ENCODE peak calls at places on chromosomes 13 and 19, in five cellular contexts. N is Peyer's patch, H is heart left ventricle, P is mesendoderm, R is suprapubic skin. L is an unnamed sample.

GRCh38 chr19:14731200-14731599 is 41.4 kb downstream of the ZNF333 start:
- DNase-seq in N (no peak), H (no peak), P (no peak), R (no peak), L (no peak)

GRCh38 chr19:11949201-11949600 is 15.6 kb upstream of the ZNF763 start:
- DNase-seq in N (no peak), H (no peak), P (peak; percentile 48), R (no peak), L (no peak)

GRCh38 chr19:17358395-17358794 is 18.7 kb downstream of the PLVAP start:
- DNase-seq in N (no peak), H (no peak), P (no peak), R (no peak), L (no peak)

GRCh38 chr13:80345771-80346510 is 5.0 kb upstream of the SPRY2 start:
- DNase-seq in N (no peak), H (no peak), P (no peak), R (no peak), L (no peak)

GRCh38 chr19:47305309-47305751 is 4.3 kb upstream of the C5AR1 start:
- DNase-seq in N (peak; percentile 47), H (peak; percentile 34), P (peak; percentile 78), R (peak; percentile 91), L (peak; percentile 57)

GRCh38 chr19:19115954-19116353 is 22.3 kb downstream of the TMEM161A start:
- DNase-seq in N (peak; percentile 29), H (no peak), P (peak; percentile 75), R (no peak), L (peak; percentile 50)

GRCh38 chr19:32224371-32225244 is 120.8 kb upstream of the ZNF507 start:
- DNase-seq in N (no peak), H (peak; percentile 50), P (peak; percentile 49), R (no peak), L (peak; percentile 39)

GRCh38 chr13:22120646-22121045 is 449.8 kb downstream of the FGF9 start:
- DNase-seq in N (no peak), H (no peak), P (no peak), R (no peak), L (no peak)

GRCh38 chr13:111346281-111346680 is 25.8 kb downstream of the TEX29 start:
- DNase-seq in N (no peak), H (no peak), P (no peak), R (no peak), L (no peak)

GRCh38 chr19:6498294-6499036 is 3.6 kb downstream of the TUBB4A start:
- DNase-seq in N (no peak), H (no peak), P (no peak), R (no peak), L (no peak)

GRCh38 chr13:75908137-75908536 is 272.0 kb downstream of the LMO7 start:
- DNase-seq in N (no peak), H (peak; percentile 23), P (no peak), R (no peak), L (no peak)

GRCh38 chr13:109844396-109844795 is 58.0 kb upstream of the IRS2 start:
- DNase-seq in N (no peak), H (no peak), P (no peak), R (no peak), L (peak; percentile 22)

GRCh38 chr19:8028951-8029491 is 23.5 kb upstream of the CCL25 start:
- DNase-seq in N (no peak), H (peak; percentile 20), P (peak; percentile 79), R (no peak), L (peak; percentile 74)

GRCh38 chr19:41565384-41565730 is 10.6 kb upstream of the CEACAM21 start:
- DNase-seq in N (no peak), H (no peak), P (peak; percentile 44), R (no peak), L (no peak)

GRCh38 chr13:113506871-113507388 is 16.4 kb upstream of the DCUN1D2 start:
- DNase-seq in N (no peak), H (no peak), P (no peak), R (no peak), L (no peak)

GRCh38 chr19:47157455-47158321 is 27.1 kb downstream of the SAE1 start:
- DNase-seq in N (peak; percentile 77), H (peak; percentile 70), P (peak; percentile 97), R (peak; percentile 68), L (peak; percentile 60)

GRCh38 chr13:66556306-66556705 is 673.8 kb downstream of the PCDH9 start:
- DNase-seq in N (no peak), H (no peak), P (no peak), R (no peak), L (no peak)

GRCh38 chr13:44815507-44816074 is 173.7 kb downstream of the NUFIP1 start:
- DNase-seq in N (no peak), H (no peak), P (peak; percentile 96), R (no peak), L (peak; percentile 40)

GRCh38 chr13:70856706-70857105 is 748.5 kb upstream of the KLHL1 start:
- DNase-seq in N (no peak), H (no peak), P (no peak), R (no peak), L (peak; percentile 59)

GRCh38 chr13:23621316-23621645 is 51.1 kb downstream of the TNFRSF19 start:
- DNase-seq in N (no peak), H (no peak), P (peak; percentile 92), R (no peak), L (no peak)

GRCh38 chr13:23254506-23254905 is 73.7 kb downstream of the SGCG start:
- DNase-seq in N (no peak), H (no peak), P (no peak), R (no peak), L (no peak)

GRCh38 chr19:51807111-51807701 is 12.2 kb downstream of the FPR3 start:
- DNase-seq in N (no peak), H (peak; percentile 19), P (peak; percentile 98), R (no peak), L (no peak)

GRCh38 chr13:74301200-74302063 is 167.2 kb upstream of the KLF12 start:
- DNase-seq in N (no peak), H (no peak), P (peak; percentile 18), R (no peak), L (no peak)

GRCh38 chr19:58570770-58571574 is 2.2 kb downstream of the MZF1 start:
- DNase-seq in N (peak; percentile 9), H (peak; percentile 8), P (no peak), R (peak; percentile 65), L (no peak)
- H3K27ac ChIP-seq in N (no peak overlapping the region), H (no peak overlapping the region), P (no peak overlapping the region), R (no peak overlapping the region), L (no peak overlapping the region)

GRCh38 chr13:98189841-98190505 is 12.9 kb upstream of the RNF113B start:
- DNase-seq in N (no peak), H (peak; percentile 50), P (no peak), R (no peak), L (no peak)

GRCh38 chr13:98190889-98191444 is 13.9 kb upstream of the RNF113B start:
- DNase-seq in N (no peak), H (no peak), P (no peak), R (no peak), L (no peak)

GRCh38 chr13:98187155-98187726 is 10.2 kb upstream of the RNF113B start:
- DNase-seq in N (no peak), H (no peak), P (no peak), R (no peak), L (no peak)

GRCh38 chr13:98187862-98188261 is 10.8 kb upstream of the RNF113B start:
- DNase-seq in N (no peak), H (no peak), P (no peak), R (no peak), L (no peak)

DNA sequence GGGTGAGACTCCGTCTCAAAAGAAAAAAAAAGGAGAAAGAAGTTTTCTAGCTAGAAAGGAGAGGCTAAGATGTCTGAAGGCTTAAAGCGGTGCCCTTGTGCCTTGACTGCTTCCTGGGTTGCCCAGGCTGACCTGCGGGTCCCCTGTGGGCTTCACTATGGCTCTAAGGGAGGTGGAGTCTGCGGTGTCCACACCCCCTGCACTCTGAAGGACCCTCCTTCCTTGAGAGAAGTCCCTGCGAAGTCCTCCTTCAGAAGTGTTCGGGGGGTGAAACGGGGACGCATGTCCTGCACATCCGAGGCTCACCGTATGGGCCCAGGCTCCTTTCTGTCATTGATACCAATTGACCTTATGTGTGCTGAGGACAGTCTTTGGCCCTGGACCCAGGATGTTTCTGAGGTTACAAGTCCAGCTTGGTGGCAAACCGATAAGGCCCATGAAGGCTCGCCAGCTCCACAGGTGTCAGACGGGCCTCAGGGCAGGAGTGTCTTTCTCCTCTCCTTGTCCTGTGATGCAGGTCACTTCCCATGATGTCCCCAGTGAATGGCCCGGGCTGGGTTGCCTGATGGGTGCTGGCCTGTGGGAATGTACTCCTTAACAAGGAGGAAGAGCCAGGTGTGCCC is 11.6 kb upstream of the RNF113B start:
- DNase-seq in N (no peak), H (no peak), P (peak; percentile 64), R (no peak), L (no peak)
- H3K36me3 ChIP-seq in N (no peaks in the 10 kb centered on the region), H (no peaks in the 10 kb centered on the region), P (no peaks in the 10 kb centered on the region), R (no peaks in the 10 kb centered on the region), L (no peaks in the 10 kb centered on the region)

GRCh38 chr19:48631254-48631653 is 5.9 kb downstream of the DBP start:
- DNase-seq in N (no peak), H (no peak), P (no peak), R (peak; percentile 56), L (peak; percentile 31)
- H3K4me3 ChIP-seq in N (no peak overlapping the region), H (no peak overlapping the region), P (no peak overlapping the region), R (no peak overlapping the region), L (no peak overlapping the region)

DNA sequence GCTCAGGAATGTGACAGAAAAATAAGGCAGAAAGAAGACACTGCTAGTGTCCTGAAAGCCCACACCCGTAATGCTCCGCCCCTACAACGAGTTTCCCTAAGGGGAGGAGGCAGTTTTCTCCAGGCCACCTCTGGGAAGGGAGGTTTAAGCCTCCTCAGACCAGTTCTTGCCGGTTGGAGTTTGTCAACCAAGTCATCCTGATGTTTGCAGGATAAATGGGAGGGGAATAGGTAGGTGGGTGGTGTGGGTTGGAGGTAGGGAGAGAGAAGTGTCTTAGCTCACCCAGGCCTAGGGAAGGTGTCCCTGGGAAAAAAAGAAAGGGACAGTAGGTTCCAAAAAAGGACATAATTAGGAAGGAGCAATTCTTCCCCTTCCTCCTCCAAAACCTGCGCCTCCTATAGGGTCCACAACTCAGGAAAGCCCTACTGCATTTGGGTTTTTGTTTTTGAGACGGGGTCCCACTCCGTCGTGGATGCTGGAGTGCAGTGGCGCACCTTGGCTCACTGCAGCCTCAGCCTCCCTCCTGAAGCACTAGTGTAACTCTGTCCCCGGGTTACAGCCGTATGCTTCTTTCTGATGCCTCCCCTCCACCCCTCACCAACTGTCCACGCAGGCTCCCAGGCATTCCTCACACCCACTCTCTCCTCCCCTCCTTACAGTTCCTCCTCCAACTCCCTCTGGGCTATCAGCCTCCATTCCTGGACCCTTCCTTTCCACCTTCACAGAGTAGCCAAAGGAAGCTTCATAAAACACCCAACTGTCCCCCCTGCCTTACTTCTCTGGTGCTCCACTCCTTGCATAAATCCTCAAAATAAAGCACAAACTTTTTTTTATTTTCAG is 2.0 kb upstream of the SERTAD3 start:
- DNase-seq in N (no peak), H (no peak), P (peak; percentile 92), R (no peak), L (peak; percentile 22)
- H3K27ac ChIP-seq in N (no peak overlapping the region), H (no peak overlapping the region), P (no peak overlapping the region), R (no peak overlapping the region), L (no peak overlapping the region)

DNA sequence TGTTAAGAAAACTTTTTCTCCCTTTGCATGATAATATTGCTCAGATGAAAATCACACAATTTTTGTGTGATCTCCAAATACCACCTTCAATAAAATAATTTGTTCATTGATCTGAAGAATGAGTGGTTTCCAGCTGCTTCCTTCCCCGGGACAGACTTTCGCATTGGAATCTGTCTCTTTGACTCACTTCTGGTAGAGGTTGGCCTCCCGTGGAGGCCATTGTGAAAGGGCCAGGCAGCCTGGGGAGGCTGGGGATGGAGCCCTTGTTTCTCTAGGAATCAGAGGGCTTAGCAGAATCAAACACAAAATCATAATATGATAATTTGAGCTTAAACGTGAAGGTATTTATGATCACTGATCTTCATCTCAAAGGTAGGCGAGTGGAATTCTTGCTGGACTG is 135.0 kb upstream of the ZNF536 start:
- DNase-seq in N (no peak), H (no peak), P (peak; percentile 28), R (no peak), L (no peak)
- H3K36me3 ChIP-seq in N (no peaks in the 10 kb centered on the region), H (no peaks in the 10 kb centered on the region), P (no peaks in the 10 kb centered on the region), R (no peaks in the 10 kb centered on the region), L (no peaks in the 10 kb centered on the region)

L was measured in small intestine.